ENCODE peak calls at places on chromosomes 5 and 9, in nine cellular contexts. S is omental fat pad, Z is HCT116, J is heart right ventricle, T is hepatocyte, G is AG09309, B is PC-3, N is stomach, U is mesothelial cell of epicardium. P is an unnamed sample.

GRCh38 chr5:108762660-108763059 is 15.0 kb downstream of the FER start:
- DNase-seq in S (no peak), Z (no peak), J (no peak), T (no peak), G (no peak), B (no peak), N (no peak), U (no peak), P (no peak)

GRCh38 chr5:54990751-54991349 is 5.5 kb upstream of the ESM1 start:
- DNase-seq in S (no peak), Z (no peak), J (no peak), T (no peak), G (peak), B (peak), N (no peak), U (no peak), P (no peak)

GRCh38 chr9:127919253-127919815 is 2.5 kb upstream of the ST6GALNAC4 start:
- DNase-seq in S (peak), Z (peak), J (peak), T (peak), G (peak), B (peak), N (peak), U (no peak), P (peak)

GRCh38 chr9:93648836-93649235 is 72.5 kb downstream of the PHF2 start:
- DNase-seq in S (peak), Z (no peak), J (no peak), T (no peak), G (no peak), B (no peak), N (peak), U (no peak), P (no peak)

GRCh38 chr5:175246242-175246891 is 197.6 kb downstream of the DRD1 start:
- DNase-seq in S (no peak), Z (peak), J (no peak), T (peak), G (peak), B (peak), N (no peak), U (no peak), P (peak)

GRCh38 chr9:88106492-88106891 is 31.8 kb downstream of the SPATA31C2 start:
- DNase-seq in S (no peak), Z (peak), J (peak), T (peak), G (peak), B (peak), N (peak), U (no peak), P (no peak)

GRCh38 chr5:150514708-150515211 is 6.8 kb downstream of the NDST1 start:
- DNase-seq in S (no peak), Z (no peak), J (no peak), T (no peak), G (no peak), B (peak), N (peak), U (no peak), P (no peak)

GRCh38 chr9:32705059-32705458 is 69.6 kb upstream of the TAF1L start:
- DNase-seq in S (no peak), Z (no peak), J (no peak), T (no peak), G (no peak), B (peak), N (no peak), U (no peak), P (no peak)

GRCh38 chr9:107645464-107645833 is 155.9 kb upstream of the KLF4 start:
- DNase-seq in S (no peak), Z (no peak), J (no peak), T (no peak), G (no peak), B (no peak), N (no peak), U (no peak), P (no peak)

GRCh38 chr5:124630767-124631704 is 115.4 kb downstream of the ZNF608 start:
- DNase-seq in S (no peak), Z (no peak), J (no peak), T (no peak), G (no peak), B (no peak), N (no peak), U (no peak), P (no peak)

GRCh38 chr5:64506567-64507321 is 929 bp downstream of the RGS7BP start:
- DNase-seq in S (no peak), Z (no peak), J (no peak), T (no peak), G (no peak), B (no peak), N (no peak), U (no peak), P (no peak)

GRCh38 chr9:36092509-36093215 is 43.9 kb upstream of the GLIPR2 start:
- DNase-seq in S (no peak), Z (no peak), J (no peak), T (no peak), G (no peak), B (no peak), N (no peak), U (no peak), P (no peak)

GRCh38 chr5:17400724-17401508 is 97.1 kb upstream of the TAF11L2 start:
- DNase-seq in S (no peak), Z (no peak), J (no peak), T (no peak), G (no peak), B (no peak), N (no peak), U (no peak), P (no peak)

GRCh38 chr5:139551490-139551889 is 9.6 kb upstream of the UBE2D2 start:
- DNase-seq in S (no peak), Z (no peak), J (no peak), T (no peak), G (no peak), B (no peak), N (no peak), U (no peak), P (no peak)

GRCh38 chr9:23492126-23493002 is 333.7 kb downstream of the ELAVL2 start:
- DNase-seq in S (no peak), Z (no peak), J (no peak), T (peak), G (no peak), B (peak), N (no peak), U (no peak), P (no peak)

GRCh38 chr5:117812866-117813265 is 1175.5 kb downstream of the DTWD2 start:
- DNase-seq in S (no peak), Z (no peak), J (no peak), T (no peak), G (no peak), B (no peak), N (no peak), U (no peak), P (no peak)

GRCh38 chr5:132747064-132747692 is at the start of gene CCNI2:
- DNase-seq in S (no peak), Z (no peak), J (no peak), T (peak), G (no peak), B (no peak), N (peak), U (peak), P (no peak)

GRCh38 chr5:132965120-132965519 is 1.7 kb upstream of the AFF4 start:
- DNase-seq in S (no peak), Z (no peak), J (no peak), T (no peak), G (no peak), B (no peak), N (no peak), U (no peak), P (peak)

GRCh38 chr9:136936645-136937170 is 7.8 kb downstream of the FBXW5 start:
- DNase-seq in S (no peak), Z (no peak), J (no peak), T (no peak), G (no peak), B (no peak), N (no peak), U (no peak), P (no peak)

GRCh38 chr5:96816430-96816939 is 8.7 kb upstream of the ERAP1 start:
- DNase-seq in S (no peak), Z (no peak), J (no peak), T (no peak), G (no peak), B (no peak), N (no peak), U (no peak), P (no peak)

GRCh38 chr9:99465231-99465891 is 243.3 kb downstream of the SEC61B start:
- DNase-seq in S (no peak), Z (no peak), J (no peak), T (no peak), G (no peak), B (no peak), N (no peak), U (no peak), P (no peak)

GRCh38 chr9:121844090-121844489 is 192.7 kb downstream of the DAB2IP start:
- DNase-seq in S (no peak), Z (no peak), J (no peak), T (no peak), G (no peak), B (no peak), N (no peak), U (no peak), P (peak)

GRCh38 chr5:178808886-178809285 is 50.9 kb upstream of the ZNF354B start:
- DNase-seq in S (no peak), Z (no peak), J (no peak), T (no peak), G (no peak), B (no peak), N (no peak), U (no peak), P (no peak)

GRCh38 chr5:38715671-38716070 is 130.1 kb upstream of the OSMR start:
- DNase-seq in S (no peak), Z (peak), J (no peak), T (no peak), G (no peak), B (no peak), N (no peak), U (no peak), P (no peak)

GRCh38 chr9:133768371-133768858 is 30.3 kb upstream of the SARDH start:
- DNase-seq in S (no peak), Z (no peak), J (no peak), T (no peak), G (no peak), B (no peak), N (peak), U (peak), P (peak)

GRCh38 chr9:108142504-108143201 is 653.1 kb upstream of the KLF4 start:
- DNase-seq in S (no peak), Z (no peak), J (peak), T (peak), G (peak), B (no peak), N (peak), U (no peak), P (peak)

GRCh38 chr9:16442622-16443021 is 427.8 kb downstream of the BNC2 start:
- DNase-seq in S (peak), Z (no peak), J (no peak), T (peak), G (no peak), B (peak), N (no peak), U (no peak), P (no peak)

GRCh38 chr5:45796959-45797553 is 100.9 kb upstream of the HCN1 start:
- DNase-seq in S (no peak), Z (no peak), J (no peak), T (no peak), G (no peak), B (peak), N (no peak), U (no peak), P (no peak)

GRCh38 chr9:132006657-132007370 is 72.9 kb downstream of the MED27 start:
- DNase-seq in S (no peak), Z (no peak), J (no peak), T (no peak), G (no peak), B (no peak), N (no peak), U (no peak), P (no peak)

GRCh38 chr5:57094753-57095683 is 78.8 kb upstream of the GPBP1 start:
- DNase-seq in S (no peak), Z (no peak), J (no peak), T (peak), G (no peak), B (peak), N (peak), U (no peak), P (peak)

GRCh38 chr5:150781706-150782614 is 3.4 kb downstream of the SMIM3 start:
- DNase-seq in S (no peak), Z (no peak), J (peak), T (peak), G (peak), B (peak), N (peak), U (no peak), P (no peak)

DNA sequence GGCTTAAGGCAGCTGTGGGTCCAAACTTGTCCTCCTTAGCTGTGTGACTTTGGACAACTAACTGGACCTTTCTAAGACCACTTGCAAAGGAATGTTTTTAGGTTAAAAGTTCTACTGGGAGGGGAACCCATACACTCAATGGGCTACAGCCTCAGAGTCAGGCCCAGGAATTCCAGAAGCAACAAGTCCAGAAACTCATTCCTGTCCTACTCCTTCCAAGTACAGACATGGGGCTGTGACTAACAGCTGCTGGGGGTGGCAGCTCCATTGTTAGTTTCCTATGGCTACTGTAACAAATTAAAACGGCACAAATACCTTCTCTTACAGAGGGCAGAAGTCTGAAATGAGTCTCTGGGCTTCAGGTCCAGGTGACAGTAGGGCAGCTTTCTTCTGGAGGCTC is 12.4 kb upstream of the AKNA start:
- DNase-seq in S (no peak), Z (no peak), J (no peak), T (no peak), G (no peak), B (no peak), N (no peak), U (no peak), P (no peak)
- TF ChIP-seq CTCF in S (no peak), Z (no peak), J (no peak), T (no peak), G (no peak), B (no peak), N (no peak), U (no peak), P (no peak)

GRCh38 chr9:77276799-77277198 is 99.5 kb downstream of the VPS13A start:
- DNase-seq in S (no peak), Z (no peak), J (no peak), T (no peak), G (no peak), B (no peak), N (no peak), U (no peak), P (no peak)

DNA sequence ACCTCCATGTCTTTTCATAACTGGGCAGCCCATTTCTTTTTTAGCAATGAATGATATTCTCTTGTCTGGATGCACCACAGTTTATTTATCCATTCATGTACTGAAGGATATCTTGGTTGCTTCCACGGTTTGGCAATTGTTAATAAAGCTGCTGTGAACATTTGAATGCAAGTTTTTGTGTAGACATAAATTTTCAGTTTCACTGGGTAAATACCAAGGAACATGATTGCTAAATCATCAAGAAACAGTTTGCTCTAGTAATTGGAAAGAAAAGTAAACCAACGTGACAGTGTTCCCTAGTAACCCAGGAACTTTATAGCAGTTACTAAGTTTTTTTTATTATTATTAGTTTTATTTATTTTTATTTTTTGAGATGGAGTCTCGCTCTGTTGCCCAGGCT is 100.4 kb downstream of the VPS13A start:
- DNase-seq in S (no peak), Z (no peak), J (no peak), T (no peak), G (no peak), B (no peak), N (no peak), U (no peak), P (no peak)
- TF ChIP-seq CTCF in S (no peak), Z (no peak), J (no peak), T (no peak), G (no peak), B (no peak), N (no peak), U (no peak), P (no peak)

DNA sequence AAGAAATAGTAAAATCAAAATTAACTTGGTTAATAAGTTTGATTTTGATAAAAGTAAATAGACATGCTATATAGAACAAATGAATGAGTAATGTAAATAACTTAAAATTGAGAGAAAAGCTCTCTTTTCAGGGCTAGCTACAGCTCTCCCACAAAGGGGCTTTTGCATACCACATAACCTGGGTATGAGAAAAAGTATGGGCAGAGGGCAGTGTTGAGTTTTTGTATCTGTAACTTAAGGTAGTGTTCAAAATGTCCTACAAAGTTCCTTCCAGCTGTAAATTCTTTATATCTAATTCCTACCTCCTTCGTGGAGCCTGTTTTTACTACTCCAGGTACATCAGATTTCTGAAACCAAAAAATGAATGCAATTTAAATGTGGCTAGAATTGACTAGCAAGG is 18.9 kb upstream of the TTC33 start:
- DNase-seq in S (no peak), Z (no peak), J (no peak), T (no peak), G (no peak), B (no peak), N (no peak), U (no peak), P (no peak)
- TF ChIP-seq CTCF in S (no peak), Z (no peak), J (no peak), T (peak), G (no peak), B (peak), N (no peak), U (no peak), P (no peak)

DNA sequence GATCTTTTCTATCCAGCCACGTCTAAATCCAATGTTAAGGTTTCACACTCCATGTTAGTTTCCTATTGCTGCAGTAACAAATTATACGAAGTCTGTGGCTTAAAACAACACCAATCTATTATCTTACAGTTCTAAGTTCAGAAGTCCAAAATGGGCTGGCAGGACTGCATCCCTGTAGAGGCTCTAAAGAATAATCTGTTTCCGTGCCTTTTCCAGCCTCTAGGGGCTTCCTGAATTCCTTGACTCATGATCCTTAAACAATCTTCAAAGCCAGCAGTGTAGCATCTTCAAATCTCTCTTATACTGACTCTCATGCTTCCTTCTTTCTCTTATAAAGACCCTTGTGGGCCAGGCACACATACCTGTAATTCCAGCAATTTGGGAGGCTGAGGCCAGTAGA is 6.8 kb downstream of the PLGRKT start:
- DNase-seq in S (no peak), Z (no peak), J (no peak), T (no peak), G (no peak), B (peak), N (no peak), U (no peak), P (no peak)
- TF ChIP-seq CTCF in S (no peak), Z (peak), J (no peak), T (no peak), G (no peak), B (peak), N (no peak), U (no peak), P (peak)

GRCh38 chr9:112091805-112092204 is 83.3 kb downstream of the SUSD1 start:
- DNase-seq in S (no peak), Z (no peak), J (no peak), T (no peak), G (no peak), B (no peak), N (no peak), U (no peak), P (no peak)
- TF ChIP-seq CTCF in S (no peak), Z (peak), J (peak), T (peak), G (peak), B (peak), N (no peak), U (no peak), P (peak)

GRCh38 chr5:41637869-41638268 is 127.5 kb upstream of the PLCXD3 start:
- DNase-seq in S (no peak), Z (peak), J (no peak), T (no peak), G (no peak), B (peak), N (no peak), U (no peak), P (no peak)
- TF ChIP-seq CTCF in S (no peak), Z (peak), J (no peak), T (no peak), G (peak), B (peak), N (no peak), U (no peak), P (peak)

GRCh38 chr5:149238540-149238939 is 33.1 kb upstream of the AFAP1L1 start:
- DNase-seq in S (no peak), Z (no peak), J (no peak), T (no peak), G (no peak), B (no peak), N (no peak), U (no peak), P (no peak)
- TF ChIP-seq CTCF in S (no peak), Z (no peak), J (no peak), T (peak), G (peak), B (peak), N (no peak), U (no peak), P (peak)

GRCh38 chr5:148376198-148376597 is 7.6 kb upstream of the FBXO38 start:
- DNase-seq in S (no peak), Z (no peak), J (no peak), T (no peak), G (no peak), B (no peak), N (no peak), U (no peak), P (no peak)
- TF ChIP-seq CTCF in S (no peak), Z (no peak), J (no peak), T (no peak), G (no peak), B (no peak), N (no peak), U (no peak), P (no peak)

DNA sequence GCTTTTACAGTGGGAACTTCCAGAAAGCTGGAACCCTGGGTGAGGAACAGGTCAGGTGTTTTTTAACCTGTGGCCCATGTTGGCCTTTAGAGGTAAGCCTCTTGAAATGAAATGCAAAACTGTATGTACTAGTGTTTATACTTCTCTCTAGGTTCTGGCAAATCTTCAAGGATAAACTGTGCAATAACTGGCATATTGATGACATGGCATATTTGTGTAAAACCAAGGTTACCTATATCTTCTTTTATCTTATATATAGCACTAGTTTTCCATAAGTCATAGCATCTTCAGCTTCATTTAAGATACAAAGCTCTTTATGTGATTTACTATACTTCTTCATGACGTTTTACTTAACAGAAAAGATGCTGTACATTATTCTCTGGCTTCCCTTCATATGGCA is 7.4 kb upstream of the IARS1 start:
- DNase-seq in S (no peak), Z (no peak), J (no peak), T (no peak), G (no peak), B (no peak), N (no peak), U (no peak), P (no peak)
- TF ChIP-seq CTCF in S (no peak), Z (no peak), J (no peak), T (no peak), G (no peak), B (no peak), N (no peak), U (no peak), P (no peak)